ENCODE peak calls at places on chromosomes 3 and 15, in four cellular contexts. G is fibroblast of lung, B is uterus, M is dorsolateral prefrontal cortex. Q is an unnamed sample.
A peak's percentile ranks its signal among the peaks of the same experiment; 100 is the strongest.

GRCh38 chr3:49174586-49174985 is 3.2 kb downstream of the KLHDC8B start:
- DNase-seq in B (no peak), M (no peak), G (no peak), Q (no peak)

GRCh38 chr3:64743844-64744243 is 56.0 kb upstream of the ADAMTS9 start:
- DNase-seq in G (no peak), B (no peak), M (no peak), Q (no peak)

GRCh38 chr3:16665282-16665741 is 60.1 kb upstream of the DAZL start:
- DNase-seq in M (no peak), B (no peak), G (no peak), Q (no peak)

GRCh38 chr15:73357999-73358665 is 10.6 kb downstream of the HCN4 start:
- DNase-seq in G (no peak), B (no peak), M (no peak), Q (no peak)

GRCh38 chr15:47439146-47439869 is 278.0 kb upstream of the SEMA6D start:
- DNase-seq in G (no peak), M (no peak), B (no peak), Q (no peak)

GRCh38 chr3:191761906-191762305 is 300.9 kb downstream of the PYDC2 start:
- DNase-seq in B (no peak), M (no peak), G (peak; percentile 40), Q (no peak)

GRCh38 chr3:189967254-189967865 is 153.3 kb downstream of the P3H2 start:
- DNase-seq in G (peak; percentile 44), M (no peak), B (no peak), Q (no peak)

GRCh38 chr15:63244976-63245645 is 32.3 kb upstream of the APH1B start:
- DNase-seq in M (no peak), G (peak; percentile 63), B (no peak), Q (no peak)

GRCh38 chr3:66133050-66133757 is 87.6 kb upstream of the SLC25A26 start:
- DNase-seq in M (no peak), G (peak; percentile 85), B (no peak), Q (no peak)

GRCh38 chr3:46314517-46314916 is 39.4 kb upstream of the CCR2 start:
- DNase-seq in G (no peak), B (no peak), M (no peak), Q (no peak)

GRCh38 chr3:46690798-46691197 is 2.7 kb downstream of the ALS2CL start:
- DNase-seq in B (no peak), M (no peak), G (no peak), Q (no peak)

GRCh38 chr3:108401836-108402235 is 105.5 kb downstream of the HHLA2 start:
- DNase-seq in B (no peak), M (no peak), G (no peak), Q (no peak)

GRCh38 chr3:74613060-74613459 is 1.4 kb downstream of the CNTN3 start:
- DNase-seq in G (peak; percentile 35), B (no peak), M (no peak), Q (no peak)

GRCh38 chr3:156483961-156484787 is 70.7 kb downstream of the SSR3 start:
- DNase-seq in M (no peak), G (peak; percentile 93), B (no peak), Q (no peak)

GRCh38 chr15:78394981-78395619 is 42.9 kb upstream of the IREB2 start:
- DNase-seq in G (no peak), M (no peak), B (no peak), Q (no peak)

GRCh38 chr15:78398076-78398825 is 39.8 kb upstream of the IREB2 start:
- DNase-seq in B (no peak), G (no peak), M (no peak), Q (no peak)

GRCh38 chr15:78396186-78396814 is 41.7 kb upstream of the IREB2 start:
- DNase-seq in M (no peak), B (no peak), G (no peak), Q (no peak)

GRCh38 chr15:78397382-78397781 is 40.6 kb upstream of the IREB2 start:
- DNase-seq in B (no peak), G (no peak), M (no peak), Q (no peak)

DNA sequence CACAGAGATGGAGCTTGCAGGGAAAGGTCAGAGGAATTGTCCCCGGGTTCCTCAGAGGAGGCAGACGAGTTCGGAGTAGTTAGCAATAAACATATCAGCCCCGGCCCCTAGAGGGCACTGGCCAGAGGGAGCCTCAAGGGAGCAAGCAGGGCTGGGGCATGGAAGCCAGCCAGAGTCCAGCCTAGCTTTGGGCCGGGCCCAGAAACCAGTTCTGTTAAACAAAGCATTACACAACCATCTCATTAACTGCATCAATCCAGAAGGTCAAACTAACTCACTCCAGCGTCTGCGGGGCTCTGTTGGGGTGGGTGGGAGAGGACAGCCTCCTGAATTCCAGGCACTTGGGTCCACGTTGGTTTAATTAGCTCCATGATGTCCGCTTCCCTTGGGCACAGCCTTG is 41.0 kb upstream of the IREB2 start:
- DNase-seq in M (no peak), B (no peak), G (no peak), Q (no peak)
- TF ChIP-seq CTCF in M (no peak), B (no peak), G (peak; percentile 38), Q (peak; percentile 36)

GRCh38 chr15:85763557-85764303 is 31.0 kb downstream of the KLHL25 start:
- DNase-seq in G (no peak), B (no peak), M (no peak), Q (no peak)
- H3K27ac ChIP-seq in G (no peak overlapping the region), B (peak overlapping the region; percentile 5), M (peak overlapping the region; percentile 53), Q (peak overlapping the region; percentile 62)

GRCh38 chr3:117026401-117026800 is 316.8 kb downstream of the TUSC7 start:
- DNase-seq in M (no peak), G (no peak), B (no peak), Q (no peak)
- TF ChIP-seq CTCF in M (no peak), G (no peak), B (no peak), Q (no peak)

GRCh38 chr15:77454265-77454664 is 33.6 kb downstream of the HMG20A start:
- DNase-seq in G (peak; percentile 42), M (no peak), B (no peak), Q (no peak)
- H3K27ac ChIP-seq in G (no peak overlapping the region), M (no peak overlapping the region), B (no peak overlapping the region), Q (no peak overlapping the region)

DNA sequence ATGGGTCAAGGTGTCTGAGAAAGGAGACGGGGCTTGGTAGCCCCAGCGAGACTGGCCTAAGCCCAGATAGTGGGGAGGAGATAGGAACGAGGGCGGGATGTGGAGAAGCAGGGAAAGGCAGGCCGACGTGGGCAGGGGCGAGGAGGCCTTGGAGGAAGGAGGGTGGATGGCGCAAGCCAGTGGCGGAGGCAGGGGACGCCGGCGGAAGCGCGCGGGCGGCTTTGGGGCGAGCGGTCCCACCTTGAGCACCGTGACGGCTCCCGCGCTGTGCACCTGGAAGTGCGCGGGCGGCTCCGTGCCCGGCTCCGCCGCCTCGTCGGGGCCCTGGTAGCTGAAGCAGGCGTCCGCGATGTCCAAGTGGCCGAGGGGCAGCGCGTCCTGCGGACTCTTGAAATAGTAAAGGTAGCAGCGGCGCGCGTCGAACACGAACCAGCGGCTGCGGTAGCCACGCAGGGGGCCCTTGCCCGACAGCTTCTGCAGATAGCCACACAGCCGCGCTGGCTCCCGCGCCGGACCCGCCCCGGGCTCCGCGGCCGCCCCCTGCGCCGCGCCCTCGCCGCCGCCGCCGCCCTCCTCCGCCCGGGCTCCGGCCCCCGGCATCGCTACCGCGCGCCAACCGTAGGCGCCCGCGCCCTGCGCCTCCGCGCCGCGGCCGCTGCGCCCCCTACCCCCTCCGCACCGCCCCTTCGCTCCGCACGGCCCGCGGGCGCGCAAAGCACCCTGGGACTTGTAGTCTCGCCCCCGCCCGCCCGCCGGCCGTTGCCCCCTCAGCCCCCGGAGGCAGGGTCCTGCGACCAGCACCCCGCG is at the start of gene TBC1D2B:
- DNase-seq in M (peak; percentile 79), G (peak; percentile 54), B (peak; percentile 69), Q (no peak)
- TF ChIP-seq CTCF in M (peak; percentile 5), G (no peak), B (no peak), Q (no peak)

Q was measured in esophagus squamous epithelium.